ENCODE peak calls at places on chromosomes 7 and 10, in six cellular contexts. T is AG04450, E is K562, X is hepatocyte, R is heart right ventricle, C is epithelial cell of esophagus. B is an unnamed sample.

GRCh38 chr10:98589007-98589406 is 142.3 kb upstream of the HPS1 start:
- DNase-seq in E (no peak), C (peak), T (no peak), X (no peak), R (no peak), B (peak)

GRCh38 chr10:52455095-52455494 is 141.0 kb downstream of the DKK1 start:
- DNase-seq in X (no peak), C (peak), T (no peak), R (no peak), E (no peak), B (no peak)

GRCh38 chr7:137891016-137891655 is 44.4 kb upstream of the DGKI start:
- DNase-seq in X (no peak), R (no peak), C (no peak), T (no peak), E (no peak), B (no peak)

GRCh38 chr7:4868493-4868892 is 6.7 kb upstream of the PAPOLB start:
- DNase-seq in R (no peak), C (no peak), T (no peak), E (no peak), X (no peak), B (no peak)

GRCh38 chr10:22619111-22619510 is 95.3 kb downstream of the PIP4K2A start:
- DNase-seq in T (no peak), X (no peak), R (no peak), E (no peak), C (no peak), B (no peak)

GRCh38 chr10:109875828-109876821 is 47.2 kb downstream of the XPNPEP1 start:
- DNase-seq in T (no peak), C (no peak), X (no peak), R (no peak), E (no peak), B (no peak)

GRCh38 chr7:44978511-44979366 is at the start of gene MYO1G:
- DNase-seq in X (no peak), R (peak), C (no peak), E (no peak), T (no peak), B (no peak)

GRCh38 chr7:123351506-123352225 is 151.9 kb upstream of the SLC13A1 start:
- DNase-seq in C (no peak), R (no peak), X (peak), E (no peak), T (no peak), B (no peak)

GRCh38 chr10:85995791-85996190 is 370.8 kb downstream of the GRID1 start:
- DNase-seq in E (peak), X (peak), R (no peak), T (no peak), C (peak), B (no peak)

GRCh38 chr7:128123291-128124037 is 92.2 kb upstream of the LRRC4 start:
- DNase-seq in T (no peak), C (no peak), X (no peak), R (no peak), E (no peak), B (no peak)

GRCh38 chr7:39829028-39829427 is 121.0 kb upstream of the CDK13 start:
- DNase-seq in E (peak), X (no peak), R (no peak), C (no peak), T (no peak), B (no peak)

GRCh38 chr7:70776627-70777101 is 355.3 kb upstream of the GALNT17 start:
- DNase-seq in C (no peak), E (no peak), T (no peak), R (no peak), X (no peak), B (no peak)

GRCh38 chr7:47093835-47094234 is 488.1 kb downstream of the TNS3 start:
- DNase-seq in X (no peak), R (no peak), C (no peak), E (no peak), T (no peak), B (no peak)

GRCh38 chr10:31030216-31030615 is 1.4 kb downstream of the ZNF438 start:
- DNase-seq in E (no peak), X (peak), T (no peak), R (no peak), C (no peak), B (no peak)

GRCh38 chr7:149849174-149849573 is 11.0 kb downstream of the ZNF862 start:
- DNase-seq in X (no peak), T (no peak), E (no peak), R (no peak), C (no peak), B (no peak)

GRCh38 chr7:92963599-92963998 is 127.2 kb upstream of the CDK6 start:
- DNase-seq in T (no peak), E (no peak), R (no peak), X (no peak), C (no peak), B (no peak)

GRCh38 chr10:98030093-98030821 is at the start of gene CRTAC1:
- DNase-seq in T (no peak), R (peak), C (peak), X (peak), E (no peak), B (no peak)

GRCh38 chr10:29859521-29860130 is 199.8 kb downstream of the JCAD start:
- DNase-seq in X (no peak), T (no peak), R (no peak), C (peak), E (no peak), B (no peak)

GRCh38 chr10:29860159-29860558 is 199.2 kb downstream of the JCAD start:
- DNase-seq in X (no peak), C (peak), R (no peak), E (no peak), T (no peak), B (peak)

GRCh38 chr10:29857843-29858242 is 201.5 kb downstream of the JCAD start:
- DNase-seq in R (no peak), E (no peak), C (no peak), X (no peak), T (no peak), B (no peak)

GRCh38 chr10:29856295-29856694 is 203.1 kb downstream of the JCAD start:
- DNase-seq in E (no peak), T (no peak), X (no peak), R (no peak), C (no peak), B (no peak)

GRCh38 chr10:29858352-29859267 is 200.8 kb downstream of the JCAD start:
- DNase-seq in T (peak), X (peak), C (peak), R (peak), E (no peak), B (no peak)
- TF ChIP-seq CTCF in T (peak), X (peak), C (peak), R (peak), E (peak), B (peak)

GRCh38 chr7:35722054-35722849 is 27.3 kb upstream of the HERPUD2 start:
- DNase-seq in E (no peak), R (no peak), T (no peak), X (no peak), C (peak), B (no peak)
- H3K4me3 ChIP-seq in E (no peak), R (no peak), T (no peak), X (no peak), C (no peak), B (no peak)

GRCh38 chr7:30231271-30231670 is 53.1 kb upstream of the ZNRF2 start:
- DNase-seq in E (no peak), R (no peak), X (no peak), C (no peak), T (no peak), B (no peak)

GRCh38 chr7:30222519-30223213 is 61.7 kb upstream of the ZNRF2 start:
- DNase-seq in E (no peak), X (no peak), C (peak), R (no peak), T (no peak), B (no peak)

GRCh38 chr7:30225863-30226361 is 58.5 kb upstream of the ZNRF2 start:
- DNase-seq in E (no peak), C (peak), R (peak), T (no peak), X (peak), B (no peak)

GRCh38 chr7:30224511-30225031 is 59.8 kb upstream of the ZNRF2 start:
- DNase-seq in C (peak), T (no peak), R (no peak), E (no peak), X (no peak), B (no peak)

DNA sequence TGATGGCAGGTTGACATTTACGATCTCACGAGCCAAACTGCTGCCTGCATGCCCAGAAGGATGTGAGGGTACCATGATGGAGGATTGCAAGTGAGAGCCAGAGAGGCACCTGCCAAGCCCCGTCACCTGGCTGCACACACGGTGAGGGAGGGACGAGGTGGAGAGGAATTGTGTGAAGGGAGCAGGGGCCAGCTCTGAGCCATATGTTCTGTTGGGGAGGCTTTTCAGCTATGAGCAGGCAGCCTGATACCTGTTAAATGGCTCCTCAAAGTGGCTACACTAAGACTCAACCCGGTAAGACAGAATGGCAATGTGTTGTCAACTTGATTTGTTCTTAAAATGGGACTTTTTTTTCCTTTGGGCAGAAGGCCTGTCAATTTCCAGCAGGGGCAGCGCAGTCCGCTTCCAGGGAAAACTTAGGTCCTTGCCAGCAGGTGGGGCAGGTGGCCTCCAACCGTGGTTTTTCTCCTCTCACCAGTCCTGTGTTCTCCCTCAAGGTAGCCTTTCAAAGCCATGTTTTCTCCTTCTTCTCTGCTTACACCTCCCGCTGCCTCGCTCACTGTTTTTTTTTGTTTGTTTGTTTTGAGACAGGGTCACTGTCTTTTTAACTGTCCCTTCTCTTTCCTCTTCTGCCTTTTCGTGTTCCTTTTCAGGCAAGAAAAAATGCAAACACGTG is 57.7 kb upstream of the ZNRF2 start:
- DNase-seq in C (peak), E (peak), T (no peak), X (peak), R (no peak), B (no peak)
- TF ChIP-seq CTCF in C (peak), E (peak), T (peak), X (peak), R (no peak), B (peak)

DNA sequence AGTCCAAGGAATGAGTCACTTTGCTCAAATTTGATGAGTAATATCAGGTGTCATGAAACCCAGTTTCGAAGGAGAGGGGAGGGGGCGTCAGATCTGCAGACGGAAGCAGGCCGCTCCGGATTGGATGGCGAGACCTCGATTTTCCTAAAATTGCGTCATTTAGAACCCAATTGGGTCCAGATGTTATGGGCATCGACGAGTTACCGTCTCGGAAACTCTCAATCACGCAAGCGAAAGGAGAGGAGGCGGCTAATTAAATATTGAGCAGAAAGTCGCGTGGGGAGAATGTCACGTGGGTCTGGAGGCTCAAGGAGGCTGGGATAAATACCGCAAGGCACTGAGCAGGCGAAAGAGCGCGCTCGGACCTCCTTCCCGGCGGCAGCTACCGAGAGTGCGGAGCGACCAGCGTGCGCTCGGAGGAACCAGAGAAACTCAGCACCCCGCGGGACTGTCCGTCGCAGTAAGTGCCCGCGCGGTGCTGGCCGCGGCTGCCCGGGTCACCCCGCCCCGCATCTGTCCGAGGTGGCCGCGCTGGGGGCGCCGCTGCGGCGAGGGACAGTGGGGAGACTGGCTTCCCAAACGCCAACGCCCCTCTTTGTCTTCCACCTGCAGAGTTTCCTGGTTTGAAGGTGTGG is at the start of gene TAC1:
- DNase-seq in C (peak), E (no peak), R (no peak), X (peak), T (no peak), B (peak)
- H3K4me3 ChIP-seq in C (peak), E (no peak), R (no peak), X (no peak), T (peak), B (no peak)

GRCh38 chr10:55144001-55144400 is 343.0 kb upstream of the PCDH15 start:
- DNase-seq in E (no peak), T (no peak), C (peak), R (no peak), X (no peak), B (no peak)

DNA sequence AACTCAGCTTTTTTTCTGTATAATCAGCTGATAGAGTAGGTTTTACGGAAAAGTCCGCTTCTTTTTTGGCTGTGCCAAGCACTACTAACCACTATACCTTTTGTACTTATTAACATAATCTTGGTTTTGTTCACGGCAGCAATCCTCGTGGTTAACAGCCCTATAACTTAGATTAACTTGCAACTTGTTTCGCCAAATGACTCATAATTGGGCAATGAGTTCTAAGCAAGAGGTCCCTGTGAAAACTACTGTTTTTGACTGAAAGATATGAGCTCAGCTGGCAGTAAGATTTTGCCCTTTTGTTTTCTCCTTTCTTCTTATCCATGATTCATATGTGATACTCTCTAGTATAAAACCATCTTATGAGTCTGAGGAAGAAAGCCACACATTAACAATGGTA is 345.0 kb upstream of the PCDH15 start:
- DNase-seq in E (no peak), C (peak), T (peak), X (no peak), R (no peak), B (no peak)
- TF ChIP-seq CTCF in E (no peak), C (no peak), T (no peak), X (no peak), R (no peak), B (no peak)

DNA sequence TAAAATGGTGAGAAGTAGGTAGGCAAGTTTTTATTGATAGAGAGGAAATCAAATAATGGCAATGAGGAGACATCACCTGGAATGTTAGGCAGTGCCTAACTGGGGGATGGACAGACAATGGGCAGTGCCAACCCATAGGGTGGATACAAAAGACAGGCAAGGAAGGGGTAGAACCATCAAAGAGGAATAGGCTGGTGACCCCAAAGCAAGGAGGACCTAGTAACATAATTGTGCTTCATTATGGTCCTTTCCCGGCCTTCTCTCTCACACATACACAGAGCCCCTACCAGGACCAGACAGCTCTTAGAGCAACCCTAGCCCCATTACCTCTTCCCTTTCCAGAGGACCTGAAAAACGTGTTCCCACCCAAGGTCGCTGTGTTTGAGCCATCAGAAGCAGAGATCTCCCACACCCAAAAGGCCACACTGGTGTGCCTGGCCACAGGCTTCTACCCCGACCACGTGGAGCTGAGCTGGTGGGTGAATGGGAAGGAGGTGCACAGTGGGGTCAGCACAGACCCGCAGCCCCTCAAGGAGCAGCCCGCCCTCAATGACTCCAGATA is 30.0 kb downstream of the PRSS2 start:
- DNase-seq in C (no peak), E (no peak), R (no peak), T (no peak), X (no peak), B (no peak)
- H3K4me3 ChIP-seq in C (no peak), E (no peak), R (no peak), T (no peak), X (no peak), B (no peak)

DNA sequence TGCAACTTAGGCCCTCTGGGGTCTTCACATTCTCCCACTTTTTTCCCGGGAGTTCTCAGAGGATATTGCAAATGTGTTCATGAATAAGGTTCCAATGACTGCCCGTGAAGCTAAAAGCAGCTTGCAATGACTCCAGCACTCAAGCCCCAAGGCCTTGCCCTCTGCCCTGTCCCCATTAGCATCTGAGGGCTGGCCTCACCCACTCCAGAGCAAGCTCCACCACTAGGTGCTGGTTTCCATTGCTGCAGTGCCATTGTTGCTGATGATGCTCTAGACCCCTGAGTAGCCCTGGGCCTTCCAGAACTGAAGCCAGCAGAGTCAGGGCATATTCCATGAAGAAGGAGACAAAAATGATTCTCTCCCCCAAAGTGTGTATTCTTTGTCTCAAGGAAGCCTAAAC is 236.8 kb downstream of the DYNC1I1 start:
- DNase-seq in R (no peak), X (no peak), C (no peak), T (no peak), E (no peak), B (no peak)
- TF ChIP-seq CTCF in R (no peak), X (no peak), C (no peak), T (no peak), E (no peak), B (no peak)

DNA sequence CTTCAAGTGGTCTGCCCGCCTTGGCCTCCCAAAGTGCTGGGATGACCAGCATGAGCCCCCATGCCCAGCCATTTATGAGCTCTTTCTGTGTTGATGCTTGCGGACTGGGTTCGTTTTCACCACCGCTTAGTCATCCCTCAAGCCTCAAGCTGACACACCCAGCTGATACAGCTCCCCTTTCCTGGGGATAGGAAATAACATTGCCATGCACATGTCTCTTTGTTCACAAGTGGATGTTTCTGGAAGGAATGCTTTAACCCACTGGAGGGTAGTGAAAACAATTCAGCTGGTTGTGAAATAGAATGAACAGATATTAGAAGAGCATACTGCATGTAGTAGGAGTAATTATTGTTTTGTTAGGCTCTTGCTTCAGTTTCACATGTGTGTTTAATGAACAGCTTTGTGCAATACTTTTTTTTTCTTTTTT is 8.5 kb upstream of the METTL27 start:
- DNase-seq in E (peak), R (no peak), T (peak), X (peak), C (peak), B (peak)
- H3K4me3 ChIP-seq in E (no peak), R (no peak), T (no peak), X (no peak), C (no peak), B (peak)

GRCh38 chr7:114922151-114922651 is 307 bp downstream of the MDFIC start:
- DNase-seq in X (peak), T (no peak), E (no peak), C (peak), R (peak), B (no peak)
- TF ChIP-seq CTCF in X (no peak), T (no peak), E (no peak), C (no peak), R (no peak), B (no peak)

B was measured in HFF-Myc.